ENCODE peak calls at places on chromosomes 2 and 18, in six cellular contexts. P is NCI-H1105, G is HFFc6, Q is stomach, L is lower leg skin, B is kidney tubule cell. C is an unnamed sample.

GRCh38 chr2:232892843-232893242 is 22.8 kb downstream of the SNORC start:
- DNase-seq in L (peak), P (no peak), Q (no peak), G (no peak), B (no peak), C (no peak)

GRCh38 chr18:36386150-36386920 is 88.8 kb downstream of the FHOD3 start:
- DNase-seq in L (peak), B (peak), G (no peak), P (no peak), Q (no peak), C (no peak)

GRCh38 chr2:558302-558642 is 118.9 kb downstream of the TMEM18 start:
- DNase-seq in P (no peak), G (no peak), B (no peak), Q (no peak), L (no peak), C (no peak)

GRCh38 chr2:239175181-239175580 is 225.6 kb downstream of the HDAC4 start:
- DNase-seq in P (no peak), L (peak), G (no peak), Q (no peak), B (no peak), C (no peak)

GRCh38 chr2:142306126-142306525 is 175.3 kb upstream of the LRP1B start:
- DNase-seq in L (no peak), Q (no peak), B (peak), G (no peak), P (no peak), C (no peak)

GRCh38 chr18:34802938-34803337 is 92.8 kb downstream of the DTNA start:
- DNase-seq in L (no peak), Q (no peak), G (no peak), B (no peak), P (no peak), C (no peak)

GRCh38 chr2:157256621-157257020 is 884 bp upstream of the GALNT5 start:
- DNase-seq in G (no peak), P (no peak), B (peak), Q (no peak), L (no peak), C (no peak)

GRCh38 chr2:240921319-240922233 is 15.4 kb downstream of the CROCC2 start:
- DNase-seq in L (peak), Q (peak), G (peak), P (no peak), B (peak), C (no peak)

GRCh38 chr2:149817206-149817605 is 229.6 kb upstream of the MMADHC start:
- DNase-seq in P (no peak), B (no peak), Q (no peak), G (no peak), L (no peak), C (no peak)

GRCh38 chr2:102841107-102841840 is 79.4 kb downstream of the TMEM182 start:
- DNase-seq in L (no peak), G (peak), B (peak), Q (peak), P (peak), C (no peak)

GRCh38 chr2:224594840-224595239 is 9.7 kb upstream of the CUL3 start:
- DNase-seq in L (no peak), G (peak), B (no peak), Q (no peak), P (no peak), C (no peak)

GRCh38 chr2:112166801-112167499 is 28.8 kb downstream of the FBLN7 start:
- DNase-seq in B (no peak), L (peak), P (no peak), Q (no peak), G (no peak), C (no peak)

GRCh38 chr2:111168528-111168929 is 47.8 kb downstream of the BCL2L11 start:
- DNase-seq in G (peak), B (peak), L (peak), P (no peak), Q (peak), C (no peak)

GRCh38 chr18:48390641-48391040 is 18.5 kb downstream of the ZBTB7C start:
- DNase-seq in L (no peak), Q (no peak), G (no peak), P (no peak), B (no peak), C (no peak)

GRCh38 chr2:8882094-8882493 is 44.7 kb upstream of the KIDINS220 start:
- DNase-seq in P (no peak), B (peak), Q (no peak), L (peak), G (peak), C (no peak)